ENCODE peak calls at places on chromosome 18, in ten cellular contexts. One of them, this sample, is unnamed.

GRCh38 chr18:55647331-55647730 is 59.3 kb upstream of the TCF4 start:
- DNase-seq in sigmoid colon: no peak
- DNase-seq in tibial nerve: no peak
- DNase-seq in HepG2: no peak
- DNase-seq in transverse colon: no peak
- DNase-seq in ovary: no peak
- DNase-seq in upper lobe of left lung: no peak
- DNase-seq in K562: no peak
- DNase-seq in GM12878: no peak
- DNase-seq in stomach: no peak
- DNase-seq in this sample: no peak

GRCh38 chr18:46434629-46435028 is 222.4 kb downstream of the LOXHD1 start:
- DNase-seq in tibial nerve: no peak
- DNase-seq in K562: no peak
- DNase-seq in stomach: no peak
- DNase-seq in upper lobe of left lung: no peak
- DNase-seq in GM12878: no peak
- DNase-seq in sigmoid colon: no peak
- DNase-seq in HepG2: no peak
- DNase-seq in transverse colon: no peak
- DNase-seq in ovary: no peak
- DNase-seq in this sample: no peak

GRCh38 chr18:24094561-24094960 is 44.3 kb upstream of the CABYR start:
- DNase-seq in GM12878: no peak
- DNase-seq in sigmoid colon: no peak
- DNase-seq in stomach: no peak
- DNase-seq in transverse colon: no peak
- DNase-seq in ovary: no peak
- DNase-seq in tibial nerve: no peak
- DNase-seq in HepG2: no peak
- DNase-seq in K562: no peak
- DNase-seq in upper lobe of left lung: no peak
- DNase-seq in this sample: peak; percentile 5

GRCh38 chr18:36176177-36176584 is 11.1 kb upstream of the MOCOS start:
- DNase-seq in transverse colon: peak; percentile 80
- DNase-seq in upper lobe of left lung: no peak
- DNase-seq in tibial nerve: no peak
- DNase-seq in sigmoid colon: no peak
- DNase-seq in ovary: no peak
- DNase-seq in GM12878: no peak
- DNase-seq in stomach: no peak
- DNase-seq in K562: no peak
- DNase-seq in HepG2: peak; percentile 98
- DNase-seq in this sample: no peak

GRCh38 chr18:21803495-21803894 is 62.9 kb downstream of the MIB1 start:
- DNase-seq in upper lobe of left lung: no peak
- DNase-seq in sigmoid colon: no peak
- DNase-seq in tibial nerve: no peak
- DNase-seq in ovary: no peak
- DNase-seq in HepG2: peak; percentile 63
- DNase-seq in GM12878: no peak
- DNase-seq in transverse colon: no peak
- DNase-seq in stomach: no peak
- DNase-seq in K562: no peak
- DNase-seq in this sample: no peak

GRCh38 chr18:8142131-8142711 is 467.0 kb upstream of the RAB12 start:
- DNase-seq in sigmoid colon: no peak
- DNase-seq in GM12878: no peak
- DNase-seq in upper lobe of left lung: no peak
- DNase-seq in K562: peak; percentile 44
- DNase-seq in tibial nerve: no peak
- DNase-seq in transverse colon: no peak
- DNase-seq in ovary: peak; percentile 15
- DNase-seq in stomach: no peak
- DNase-seq in HepG2: no peak
- DNase-seq in this sample: no peak

GRCh38 chr18:9526458-9526857 is 51.1 kb downstream of the RALBP1 start:
- DNase-seq in transverse colon: no peak
- DNase-seq in sigmoid colon: no peak
- DNase-seq in stomach: no peak
- DNase-seq in tibial nerve: no peak
- DNase-seq in HepG2: no peak
- DNase-seq in upper lobe of left lung: no peak
- DNase-seq in GM12878: no peak
- DNase-seq in ovary: no peak
- DNase-seq in K562: no peak
- DNase-seq in this sample: no peak

GRCh38 chr18:74465775-74466174 is 8.7 kb upstream of the DIPK1C start:
- DNase-seq in upper lobe of left lung: no peak
- DNase-seq in tibial nerve: no peak
- DNase-seq in transverse colon: no peak
- DNase-seq in stomach: no peak
- DNase-seq in ovary: no peak
- DNase-seq in sigmoid colon: no peak
- DNase-seq in HepG2: no peak
- DNase-seq in GM12878: no peak
- DNase-seq in K562: no peak
- DNase-seq in this sample: no peak

GRCh38 chr18:34971313-34971712 is 69.9 kb upstream of the MAPRE2 start:
- DNase-seq in stomach: no peak
- DNase-seq in upper lobe of left lung: no peak
- DNase-seq in ovary: no peak
- DNase-seq in GM12878: no peak
- DNase-seq in K562: no peak
- DNase-seq in tibial nerve: no peak
- DNase-seq in transverse colon: no peak
- DNase-seq in HepG2: no peak
- DNase-seq in sigmoid colon: no peak
- DNase-seq in this sample: no peak

GRCh38 chr18:7545734-7546133 is 21.4 kb upstream of the PTPRM start:
- DNase-seq in HepG2: no peak
- DNase-seq in stomach: no peak
- DNase-seq in tibial nerve: no peak
- DNase-seq in transverse colon: no peak
- DNase-seq in sigmoid colon: no peak
- DNase-seq in K562: no peak
- DNase-seq in upper lobe of left lung: no peak
- DNase-seq in GM12878: no peak
- DNase-seq in ovary: no peak
- DNase-seq in this sample: no peak

GRCh38 chr18:23143871-23144270 is 8.6 kb downstream of the CABLES1 start:
- DNase-seq in tibial nerve: no peak
- DNase-seq in GM12878: no peak
- DNase-seq in stomach: no peak
- DNase-seq in sigmoid colon: no peak
- DNase-seq in HepG2: no peak
- DNase-seq in transverse colon: no peak
- DNase-seq in upper lobe of left lung: peak; percentile 41
- DNase-seq in ovary: no peak
- DNase-seq in K562: no peak
- DNase-seq in this sample: no peak

GRCh38 chr18:77380695-77381094 is 131.0 kb downstream of the GALR1 start:
- DNase-seq in transverse colon: no peak
- DNase-seq in sigmoid colon: no peak
- DNase-seq in stomach: no peak
- DNase-seq in ovary: no peak
- DNase-seq in tibial nerve: no peak
- DNase-seq in HepG2: no peak
- DNase-seq in GM12878: no peak
- DNase-seq in upper lobe of left lung: no peak
- DNase-seq in K562: no peak
- DNase-seq in this sample: peak; percentile 64

GRCh38 chr18:25093131-25093530 is 258.8 kb downstream of the ZNF521 start:
- DNase-seq in ovary: no peak
- DNase-seq in upper lobe of left lung: no peak
- DNase-seq in sigmoid colon: no peak
- DNase-seq in HepG2: no peak
- DNase-seq in transverse colon: no peak
- DNase-seq in tibial nerve: no peak
- DNase-seq in GM12878: no peak
- DNase-seq in K562: no peak
- DNase-seq in stomach: no peak
- DNase-seq in this sample: no peak

GRCh38 chr18:9708882-9709877 is 1.1 kb downstream of the RAB31 start:
- DNase-seq in transverse colon: peak; percentile 26
- DNase-seq in upper lobe of left lung: peak; percentile 36
- DNase-seq in ovary: peak; percentile 49
- DNase-seq in sigmoid colon: peak; percentile 66
- DNase-seq in GM12878: no peak
- DNase-seq in tibial nerve: no peak
- DNase-seq in stomach: no peak
- DNase-seq in HepG2: no peak
- DNase-seq in K562: no peak
- DNase-seq in this sample: no peak

GRCh38 chr18:31658670-31659573 is 25.5 kb downstream of the B4GALT6 start:
- DNase-seq in GM12878: peak; percentile 89
- DNase-seq in tibial nerve: no peak
- DNase-seq in sigmoid colon: no peak
- DNase-seq in stomach: no peak
- DNase-seq in upper lobe of left lung: no peak
- DNase-seq in ovary: no peak
- DNase-seq in HepG2: no peak
- DNase-seq in transverse colon: no peak
- DNase-seq in K562: no peak
- DNase-seq in this sample: no peak

GRCh38 chr18:48408727-48409590 is at the start of gene ZBTB7C:
- DNase-seq in GM12878: no peak
- DNase-seq in HepG2: no peak
- DNase-seq in ovary: peak; percentile 32
- DNase-seq in sigmoid colon: no peak
- DNase-seq in upper lobe of left lung: peak; percentile 46
- DNase-seq in transverse colon: peak; percentile 28
- DNase-seq in tibial nerve: no peak
- DNase-seq in K562: peak; percentile 46
- DNase-seq in stomach: peak; percentile 60
- DNase-seq in this sample: no peak

GRCh38 chr18:23756590-23757540 is 67.6 kb downstream of the LAMA3 start:
- DNase-seq in upper lobe of left lung: no peak
- DNase-seq in GM12878: no peak
- DNase-seq in HepG2: no peak
- DNase-seq in tibial nerve: no peak
- DNase-seq in transverse colon: no peak
- DNase-seq in sigmoid colon: no peak
- DNase-seq in K562: peak; percentile 12
- DNase-seq in stomach: no peak
- DNase-seq in ovary: no peak
- DNase-seq in this sample: peak; percentile 79

GRCh38 chr18:59345556-59345955 is 13.5 kb downstream of the LMAN1 start:
- DNase-seq in stomach: no peak
- DNase-seq in transverse colon: no peak
- DNase-seq in GM12878: no peak
- DNase-seq in upper lobe of left lung: no peak
- DNase-seq in HepG2: no peak
- DNase-seq in sigmoid colon: no peak
- DNase-seq in ovary: no peak
- DNase-seq in tibial nerve: no peak
- DNase-seq in K562: no peak
- DNase-seq in this sample: no peak
- H3K36me3 ChIP-seq in stomach: peaks cover 94% of the 10 kb centered on the region
- H3K36me3 ChIP-seq in transverse colon: no peaks in the 10 kb centered on the region
- H3K36me3 ChIP-seq in GM12878: peaks cover 42% of the 10 kb centered on the region
- H3K36me3 ChIP-seq in upper lobe of left lung: peaks cover 29% of the 10 kb centered on the region
- H3K36me3 ChIP-seq in HepG2: peaks cover 73% of the 10 kb centered on the region
- H3K36me3 ChIP-seq in sigmoid colon: peaks cover 93% of the 10 kb centered on the region
- H3K36me3 ChIP-seq in ovary: no peaks in the 10 kb centered on the region
- H3K36me3 ChIP-seq in tibial nerve: peaks cover 100% of the 10 kb centered on the region
- H3K36me3 ChIP-seq in K562: peaks cover 95% of the 10 kb centered on the region
- H3K36me3 ChIP-seq in this sample: peaks cover 36% of the 10 kb centered on the region

DNA sequence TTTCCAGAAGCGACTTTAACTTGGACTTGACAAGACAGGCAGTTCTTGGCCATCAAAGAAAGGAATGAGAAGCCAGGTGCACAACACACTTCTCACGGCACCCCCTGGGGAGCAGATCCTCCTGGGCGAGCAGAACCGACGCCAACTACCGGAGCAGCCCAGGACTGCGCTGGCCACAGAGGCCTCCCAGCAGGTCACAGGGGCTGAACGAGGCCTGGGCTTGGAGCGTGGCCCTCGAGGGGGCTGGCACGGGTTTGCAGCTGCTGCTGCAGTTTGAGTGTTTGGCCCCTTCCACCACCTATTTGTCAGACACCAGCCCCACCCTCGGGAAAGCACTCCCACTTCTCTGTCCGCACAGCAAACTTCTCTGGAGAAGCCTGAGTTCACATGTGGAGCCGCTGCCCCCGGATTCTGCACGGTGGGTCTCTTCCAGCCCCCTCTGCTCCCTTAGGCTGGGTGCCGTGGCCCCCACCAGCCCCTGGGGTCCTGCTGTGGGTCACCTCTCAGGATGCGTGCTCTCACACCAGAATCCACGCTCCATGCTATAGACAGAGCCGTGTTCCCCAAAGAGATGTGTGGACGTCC is 306.7 kb upstream of the SALL3 start:
- DNase-seq in stomach: no peak
- DNase-seq in HepG2: no peak
- DNase-seq in GM12878: no peak
- DNase-seq in upper lobe of left lung: no peak
- DNase-seq in sigmoid colon: peak; percentile 34
- DNase-seq in K562: no peak
- DNase-seq in transverse colon: no peak
- DNase-seq in ovary: no peak
- DNase-seq in tibial nerve: no peak
- DNase-seq in this sample: no peak
- H3K9me3 ChIP-seq in stomach: no peaks in the 10 kb centered on the region
- H3K9me3 ChIP-seq in HepG2: no peaks in the 10 kb centered on the region
- H3K9me3 ChIP-seq in GM12878: no peaks in the 10 kb centered on the region
- H3K9me3 ChIP-seq in upper lobe of left lung: no peaks in the 10 kb centered on the region
- H3K9me3 ChIP-seq in sigmoid colon: no peaks in the 10 kb centered on the region
- H3K9me3 ChIP-seq in K562: no peaks in the 10 kb centered on the region
- H3K9me3 ChIP-seq in transverse colon: no peaks in the 10 kb centered on the region
- H3K9me3 ChIP-seq in ovary: no peaks in the 10 kb centered on the region
- H3K9me3 ChIP-seq in tibial nerve: no peaks in the 10 kb centered on the region
- H3K9me3 ChIP-seq in this sample: no peaks in the 10 kb centered on the region

GRCh38 chr18:63831080-63831788 is 56.0 kb downstream of the SERPINB7 start:
- DNase-seq in GM12878: no peak
- DNase-seq in K562: no peak
- DNase-seq in stomach: no peak
- DNase-seq in upper lobe of left lung: no peak
- DNase-seq in ovary: no peak
- DNase-seq in transverse colon: no peak
- DNase-seq in sigmoid colon: no peak
- DNase-seq in tibial nerve: no peak
- DNase-seq in HepG2: no peak
- DNase-seq in this sample: no peak
- TF ChIP-seq EP300 in GM12878: no peak
- TF ChIP-seq EP300 in K562: no peak
- TF ChIP-seq EP300 in stomach: no peak
- TF ChIP-seq EP300 in upper lobe of left lung: no peak
- TF ChIP-seq EP300 in ovary: no peak
- TF ChIP-seq EP300 in transverse colon: no peak
- TF ChIP-seq EP300 in sigmoid colon: no peak
- TF ChIP-seq EP300 in tibial nerve: no peak
- TF ChIP-seq EP300 in HepG2: no peak
- TF ChIP-seq EP300 in this sample: no peak

DNA sequence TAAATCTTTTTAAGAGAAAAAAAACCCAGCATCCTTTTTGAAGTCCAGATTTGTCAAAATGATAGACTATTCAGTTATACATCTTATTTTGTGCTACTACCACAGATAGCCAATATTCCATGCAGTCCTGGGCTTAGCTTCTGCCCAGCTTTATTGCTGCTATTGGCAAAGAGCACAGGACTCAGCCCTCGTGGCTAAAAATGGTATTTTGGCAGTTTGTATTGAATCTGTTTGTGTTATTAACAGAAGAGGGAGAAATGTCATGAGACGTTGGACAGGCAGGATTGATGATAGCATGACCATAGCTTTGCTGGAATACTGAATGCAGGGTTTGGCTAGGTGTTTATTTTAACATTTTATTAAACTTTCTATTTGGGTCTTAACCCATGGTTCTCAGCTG is 19.4 kb downstream of the ELAC1 start:
- DNase-seq in upper lobe of left lung: no peak
- DNase-seq in stomach: no peak
- DNase-seq in transverse colon: no peak
- DNase-seq in K562: no peak
- DNase-seq in tibial nerve: no peak
- DNase-seq in sigmoid colon: no peak
- DNase-seq in HepG2: no peak
- DNase-seq in GM12878: no peak
- DNase-seq in ovary: no peak
- DNase-seq in this sample: no peak
- H3K36me3 ChIP-seq in upper lobe of left lung: peaks cover 2% of the 10 kb centered on the region
- H3K36me3 ChIP-seq in stomach: peaks cover 36% of the 10 kb centered on the region
- H3K36me3 ChIP-seq in transverse colon: no peaks in the 10 kb centered on the region
- H3K36me3 ChIP-seq in K562: no peaks in the 10 kb centered on the region
- H3K36me3 ChIP-seq in tibial nerve: peaks cover 28% of the 10 kb centered on the region
- H3K36me3 ChIP-seq in sigmoid colon: peaks cover 7% of the 10 kb centered on the region
- H3K36me3 ChIP-seq in HepG2: no peaks in the 10 kb centered on the region
- H3K36me3 ChIP-seq in GM12878: peaks cover 2% of the 10 kb centered on the region
- H3K36me3 ChIP-seq in ovary: no peaks in the 10 kb centered on the region
- H3K36me3 ChIP-seq in this sample: no peaks in the 10 kb centered on the region